ENCODE peak calls at places on chromosomes 11 and 22, in six cellular contexts. P is psoas muscle, A is suprapubic skin, D is uterus, E is GF-D8, Y is T-helper 2 cell. C is an unnamed sample.

GRCh38 chr11:45930031-45930794 is 7.8 kb downstream of the LARGE2 start:
- DNase-seq in D (no peak), Y (no peak), E (no peak), A (peak; percentile 68), P (no peak), C (no peak)

GRCh38 chr22:44411226-44412135 is 86.6 kb downstream of the RTL6 start:
- DNase-seq in Y (no peak), E (no peak), D (no peak), P (no peak), A (peak; percentile 57), C (no peak)

GRCh38 chr22:24282401-24282800 is 11.8 kb downstream of the SPECC1L start:
- DNase-seq in A (no peak), Y (no peak), E (no peak), D (no peak), P (no peak), C (no peak)

GRCh38 chr11:76640540-76640939 is 30.0 kb downstream of the LRRC32 start:
- DNase-seq in Y (no peak), P (no peak), E (no peak), D (no peak), A (no peak), C (no peak)

GRCh38 chr22:47192651-47193437 is 430.4 kb downstream of the TBC1D22A start:
- DNase-seq in A (peak; percentile 59), E (no peak), P (peak; percentile 34), Y (no peak), D (no peak), C (no peak)

GRCh38 chr22:30861131-30861530 is 107.4 kb downstream of the MORC2 start:
- DNase-seq in P (no peak), A (peak; percentile 31), D (no peak), E (no peak), Y (no peak), C (peak; percentile 3)

GRCh38 chr22:50507421-50507990 is at the start of gene LMF2:
- DNase-seq in P (peak; percentile 96), D (peak; percentile 89), E (no peak), Y (peak; percentile 91), A (peak; percentile 93), C (peak; percentile 93)

GRCh38 chr11:10654211-10655150 is 39.1 kb downstream of the IRAG1 start:
- DNase-seq in Y (no peak), P (no peak), E (peak; percentile 11), D (no peak), A (no peak), C (no peak)

GRCh38 chr11:69157156-69157821 is 1.6 kb downstream of the SMIM38 start:
- DNase-seq in D (no peak), E (no peak), Y (no peak), P (no peak), A (no peak), C (no peak)

GRCh38 chr11:28621648-28622215 is 513.5 kb downstream of the METTL15 start:
- DNase-seq in P (no peak), Y (no peak), A (no peak), D (no peak), E (no peak), C (no peak)

GRCh38 chr11:44178381-44178780 is 82.9 kb downstream of the EXT2 start:
- DNase-seq in E (no peak), D (no peak), P (no peak), A (no peak), Y (no peak), C (no peak)